ENCODE peak calls at places on chromosome 5, in seven cellular contexts. One of them, this sample, is unnamed.

GRCh38 chr5:177077335-177077734 is 9.4 kb upstream of the FGFR4 start:
- DNase-seq in Kasumi-1: no peak
- DNase-seq in posterior cingulate gyrus: no peak
- DNase-seq in neuronal stem cell: no peak
- DNase-seq in OCI-LY7: no peak
- DNase-seq in glutamatergic neuron: no peak
- DNase-seq in CD8-positive, alpha-beta memory T cell: no peak
- DNase-seq in this sample: no peak

GRCh38 chr5:17219006-17219422 is 1.6 kb downstream of the BASP1 start:
- DNase-seq in posterior cingulate gyrus: peak
- DNase-seq in glutamatergic neuron: peak
- DNase-seq in CD8-positive, alpha-beta memory T cell: no peak
- DNase-seq in Kasumi-1: no peak
- DNase-seq in OCI-LY7: peak
- DNase-seq in neuronal stem cell: peak
- DNase-seq in this sample: no peak

GRCh38 chr5:161155451-161155850 is 303.4 kb upstream of the ATP10B start:
- DNase-seq in CD8-positive, alpha-beta memory T cell: no peak
- DNase-seq in OCI-LY7: no peak
- DNase-seq in Kasumi-1: no peak
- DNase-seq in neuronal stem cell: no peak
- DNase-seq in glutamatergic neuron: no peak
- DNase-seq in posterior cingulate gyrus: no peak
- DNase-seq in this sample: no peak

GRCh38 chr5:137096149-137097103 is 402.7 kb downstream of the SPOCK1 start:
- DNase-seq in CD8-positive, alpha-beta memory T cell: no peak
- DNase-seq in Kasumi-1: no peak
- DNase-seq in glutamatergic neuron: no peak
- DNase-seq in OCI-LY7: no peak
- DNase-seq in posterior cingulate gyrus: no peak
- DNase-seq in neuronal stem cell: no peak
- DNase-seq in this sample: no peak

GRCh38 chr5:66362676-66363075 is 218.6 kb downstream of the SREK1 start:
- DNase-seq in neuronal stem cell: no peak
- DNase-seq in OCI-LY7: no peak
- DNase-seq in Kasumi-1: no peak
- DNase-seq in posterior cingulate gyrus: no peak
- DNase-seq in glutamatergic neuron: no peak
- DNase-seq in CD8-positive, alpha-beta memory T cell: no peak
- DNase-seq in this sample: no peak

GRCh38 chr5:171601266-171601881 is 181.9 kb downstream of the FGF18 start:
- DNase-seq in glutamatergic neuron: no peak
- DNase-seq in posterior cingulate gyrus: no peak
- DNase-seq in Kasumi-1: peak
- DNase-seq in OCI-LY7: no peak
- DNase-seq in CD8-positive, alpha-beta memory T cell: no peak
- DNase-seq in neuronal stem cell: no peak
- DNase-seq in this sample: no peak

GRCh38 chr5:140219068-140219971 is 44.3 kb downstream of the CYSTM1 start:
- DNase-seq in Kasumi-1: no peak
- DNase-seq in glutamatergic neuron: no peak
- DNase-seq in CD8-positive, alpha-beta memory T cell: no peak
- DNase-seq in neuronal stem cell: no peak
- DNase-seq in posterior cingulate gyrus: no peak
- DNase-seq in OCI-LY7: no peak
- DNase-seq in this sample: peak

GRCh38 chr5:163489745-163490075 is 15.7 kb upstream of the MAT2B start:
- DNase-seq in glutamatergic neuron: no peak
- DNase-seq in OCI-LY7: no peak
- DNase-seq in CD8-positive, alpha-beta memory T cell: no peak
- DNase-seq in posterior cingulate gyrus: no peak
- DNase-seq in neuronal stem cell: no peak
- DNase-seq in Kasumi-1: no peak
- DNase-seq in this sample: no peak

GRCh38 chr5:74452851-74453250 is 187.7 kb downstream of the ENC1 start:
- DNase-seq in Kasumi-1: peak
- DNase-seq in OCI-LY7: peak
- DNase-seq in CD8-positive, alpha-beta memory T cell: no peak
- DNase-seq in posterior cingulate gyrus: no peak
- DNase-seq in neuronal stem cell: no peak
- DNase-seq in glutamatergic neuron: no peak
- DNase-seq in this sample: no peak

GRCh38 chr5:34826347-34826746 is 12.6 kb upstream of the TTC23L start:
- DNase-seq in Kasumi-1: no peak
- DNase-seq in OCI-LY7: no peak
- DNase-seq in posterior cingulate gyrus: no peak
- DNase-seq in CD8-positive, alpha-beta memory T cell: no peak
- DNase-seq in glutamatergic neuron: no peak
- DNase-seq in neuronal stem cell: no peak
- DNase-seq in this sample: no peak